ENCODE peak calls at places on chromosomes 6 and 20, in five cellular contexts. One of them, this sample, is unnamed.

GRCh38 chr6:143575840-143576498 is 64.4 kb upstream of the FUCA2 start:
- DNase-seq in PC-9: no peak
- DNase-seq in omental fat pad: no peak
- DNase-seq in ACHN: no peak
- DNase-seq in heart right ventricle: no peak
- DNase-seq in this sample: no peak

GRCh38 chr20:39010496-39010895 is 48.4 kb downstream of the DHX35 start:
- DNase-seq in PC-9: no peak
- DNase-seq in omental fat pad: no peak
- DNase-seq in ACHN: no peak
- DNase-seq in heart right ventricle: no peak
- DNase-seq in this sample: no peak

GRCh38 chr6:37630281-37630799 is 67.3 kb downstream of the MDGA1 start:
- DNase-seq in PC-9: peak; percentile 93
- DNase-seq in omental fat pad: peak; percentile 28
- DNase-seq in ACHN: peak; percentile 96
- DNase-seq in heart right ventricle: no peak
- DNase-seq in this sample: no peak

GRCh38 chr6:167827062-167827587 is 414 bp downstream of the AFDN start:
- DNase-seq in PC-9: peak; percentile 46
- DNase-seq in omental fat pad: no peak
- DNase-seq in ACHN: no peak
- DNase-seq in heart right ventricle: peak; percentile 14
- DNase-seq in this sample: no peak

GRCh38 chr6:44642345-44642744 is 254.8 kb downstream of the CDC5L start:
- DNase-seq in PC-9: no peak
- DNase-seq in omental fat pad: no peak
- DNase-seq in ACHN: no peak
- DNase-seq in heart right ventricle: no peak
- DNase-seq in this sample: no peak

GRCh38 chr20:46779831-46780230 is 70.4 kb downstream of the SLC2A10 start:
- DNase-seq in PC-9: no peak
- DNase-seq in omental fat pad: no peak
- DNase-seq in ACHN: no peak
- DNase-seq in heart right ventricle: no peak
- DNase-seq in this sample: no peak

GRCh38 chr6:10412165-10412947 is 2.5 kb downstream of the TFAP2A start:
- DNase-seq in PC-9: peak; percentile 79
- DNase-seq in omental fat pad: no peak
- DNase-seq in ACHN: peak; percentile 74
- DNase-seq in heart right ventricle: no peak
- DNase-seq in this sample: peak; percentile 87

GRCh38 chr6:47836046-47836445 is 54.2 kb downstream of the OPN5 start:
- DNase-seq in PC-9: no peak
- DNase-seq in omental fat pad: no peak
- DNase-seq in ACHN: no peak
- DNase-seq in heart right ventricle: no peak
- DNase-seq in this sample: no peak

GRCh38 chr20:17734374-17734773 is 34.6 kb downstream of the BANF2 start:
- DNase-seq in PC-9: no peak
- DNase-seq in omental fat pad: no peak
- DNase-seq in ACHN: no peak
- DNase-seq in heart right ventricle: no peak
- DNase-seq in this sample: no peak

GRCh38 chr6:1610497-1611321 is 994 bp downstream of the FOXC1 start:
- DNase-seq in PC-9: peak; percentile 32
- DNase-seq in omental fat pad: no peak
- DNase-seq in ACHN: peak; percentile 35
- DNase-seq in heart right ventricle: no peak
- DNase-seq in this sample: no peak

GRCh38 chr6:35804996-35805736 is at the start of gene LHFPL5:
- DNase-seq in PC-9: peak; percentile 58
- DNase-seq in omental fat pad: no peak
- DNase-seq in ACHN: peak; percentile 59
- DNase-seq in heart right ventricle: peak; percentile 16
- DNase-seq in this sample: no peak